ENCODE peak calls at places on chromosomes 5 and 9, in ten cellular contexts. One of them, this sample, is unnamed. For H4K20me1, the result is how much of the 10 kb centered on the place peaks cover.

GRCh38 chr9:111178361-111179043 is 140.2 kb upstream of the LPAR1 start:
- DNase-seq in fibroblast of lung: peak
- DNase-seq in OCI-LY7: no peak
- DNase-seq in hepatocyte: no peak
- DNase-seq in HCT116: no peak
- DNase-seq in endothelial cell of umbilical vein: peak
- DNase-seq in neural progenitor cell: no peak
- DNase-seq in IMR-90: peak
- DNase-seq in keratinocyte: no peak
- DNase-seq in GM23338: no peak
- DNase-seq in this sample: peak

GRCh38 chr5:177154003-177154643 is 20.6 kb downstream of the NSD1 start:
- DNase-seq in IMR-90: peak
- DNase-seq in OCI-LY7: no peak
- DNase-seq in neural progenitor cell: no peak
- DNase-seq in fibroblast of lung: no peak
- DNase-seq in keratinocyte: no peak
- DNase-seq in endothelial cell of umbilical vein: no peak
- DNase-seq in hepatocyte: peak
- DNase-seq in GM23338: peak
- DNase-seq in HCT116: no peak
- DNase-seq in this sample: peak

GRCh38 chr5:114305402-114306207 is 56.3 kb upstream of the KCNN2 start:
- DNase-seq in hepatocyte: peak
- DNase-seq in endothelial cell of umbilical vein: peak
- DNase-seq in OCI-LY7: peak
- DNase-seq in GM23338: peak
- DNase-seq in fibroblast of lung: peak
- DNase-seq in HCT116: no peak
- DNase-seq in IMR-90: peak
- DNase-seq in keratinocyte: no peak
- DNase-seq in neural progenitor cell: peak
- DNase-seq in this sample: peak

GRCh38 chr9:18472915-18473314 is 1.0 kb upstream of the ADAMTSL1 start:
- DNase-seq in neural progenitor cell: no peak
- DNase-seq in keratinocyte: no peak
- DNase-seq in fibroblast of lung: peak
- DNase-seq in OCI-LY7: no peak
- DNase-seq in hepatocyte: no peak
- DNase-seq in GM23338: no peak
- DNase-seq in IMR-90: no peak
- DNase-seq in endothelial cell of umbilical vein: peak
- DNase-seq in HCT116: no peak
- DNase-seq in this sample: peak

GRCh38 chr5:134576386-134577021 is 51.0 kb downstream of the JADE2 start:
- DNase-seq in hepatocyte: no peak
- DNase-seq in fibroblast of lung: no peak
- DNase-seq in neural progenitor cell: no peak
- DNase-seq in IMR-90: no peak
- DNase-seq in GM23338: no peak
- DNase-seq in endothelial cell of umbilical vein: no peak
- DNase-seq in keratinocyte: no peak
- DNase-seq in HCT116: no peak
- DNase-seq in OCI-LY7: no peak
- DNase-seq in this sample: no peak

GRCh38 chr9:125633116-125633743 is 73.8 kb downstream of the MAPKAP1 start:
- DNase-seq in GM23338: no peak
- DNase-seq in HCT116: no peak
- DNase-seq in IMR-90: no peak
- DNase-seq in hepatocyte: peak
- DNase-seq in OCI-LY7: no peak
- DNase-seq in keratinocyte: no peak
- DNase-seq in endothelial cell of umbilical vein: no peak
- DNase-seq in fibroblast of lung: no peak
- DNase-seq in neural progenitor cell: no peak
- DNase-seq in this sample: peak

GRCh38 chr5:17383526-17383925 is 114.5 kb upstream of the TAF11L2 start:
- DNase-seq in GM23338: no peak
- DNase-seq in hepatocyte: no peak
- DNase-seq in HCT116: no peak
- DNase-seq in neural progenitor cell: no peak
- DNase-seq in OCI-LY7: no peak
- DNase-seq in fibroblast of lung: no peak
- DNase-seq in endothelial cell of umbilical vein: no peak
- DNase-seq in keratinocyte: no peak
- DNase-seq in IMR-90: no peak
- DNase-seq in this sample: no peak

GRCh38 chr9:37309136-37309535 is 113.4 kb upstream of the GRHPR start:
- DNase-seq in keratinocyte: no peak
- DNase-seq in OCI-LY7: peak
- DNase-seq in fibroblast of lung: no peak
- DNase-seq in GM23338: peak
- DNase-seq in HCT116: no peak
- DNase-seq in neural progenitor cell: peak
- DNase-seq in endothelial cell of umbilical vein: no peak
- DNase-seq in IMR-90: peak
- DNase-seq in hepatocyte: peak
- DNase-seq in this sample: peak

GRCh38 chr5:32612134-32612888 is 27.0 kb downstream of the SUB1 start:
- DNase-seq in GM23338: no peak
- DNase-seq in hepatocyte: no peak
- DNase-seq in fibroblast of lung: no peak
- DNase-seq in HCT116: no peak
- DNase-seq in IMR-90: peak
- DNase-seq in endothelial cell of umbilical vein: peak
- DNase-seq in OCI-LY7: no peak
- DNase-seq in keratinocyte: no peak
- DNase-seq in neural progenitor cell: no peak
- DNase-seq in this sample: peak

GRCh38 chr9:10612649-10613398 is at the start of gene PTPRD:
- DNase-seq in hepatocyte: peak
- DNase-seq in IMR-90: peak
- DNase-seq in OCI-LY7: no peak
- DNase-seq in fibroblast of lung: peak
- DNase-seq in endothelial cell of umbilical vein: no peak
- DNase-seq in GM23338: peak
- DNase-seq in HCT116: no peak
- DNase-seq in keratinocyte: no peak
- DNase-seq in neural progenitor cell: peak
- DNase-seq in this sample: peak

DNA sequence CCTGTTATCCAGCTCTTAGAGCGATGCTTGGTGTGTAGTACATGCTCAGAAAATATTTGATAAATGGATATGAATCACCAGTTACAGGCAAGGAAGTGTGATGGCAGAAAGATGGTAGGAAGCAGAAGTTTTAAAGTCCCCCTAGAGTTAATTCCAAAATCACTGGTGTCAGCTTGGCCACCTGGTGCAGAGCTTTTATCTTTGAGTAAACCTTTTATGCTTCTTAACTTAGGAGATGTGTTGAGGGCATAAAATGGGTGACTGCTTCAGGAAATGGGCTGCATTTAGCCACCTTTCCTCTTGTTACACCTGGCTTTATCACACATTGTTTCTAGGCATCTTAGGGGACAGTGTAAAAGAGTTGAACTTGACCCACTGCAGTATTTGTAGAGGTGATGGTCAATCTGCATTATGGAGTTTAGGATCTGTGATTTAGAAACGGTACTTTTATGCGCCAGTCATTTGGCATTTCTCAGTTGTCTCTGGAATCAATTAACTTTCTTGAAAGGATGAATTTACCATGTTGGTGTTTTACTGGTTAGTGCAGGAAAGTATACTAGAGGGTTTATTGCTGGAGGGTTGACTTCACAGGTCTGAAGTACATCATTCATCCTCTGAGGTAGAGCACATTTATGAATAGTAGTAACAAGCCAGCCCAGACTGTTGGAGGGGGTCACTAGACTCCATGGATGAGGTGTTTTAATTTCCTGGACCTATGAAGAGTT is 7.5 kb upstream of the FAM120AOS start:
- DNase-seq in HCT116: no peak
- DNase-seq in keratinocyte: no peak
- DNase-seq in fibroblast of lung: no peak
- DNase-seq in IMR-90: no peak
- DNase-seq in endothelial cell of umbilical vein: no peak
- DNase-seq in GM23338: no peak
- DNase-seq in hepatocyte: no peak
- DNase-seq in neural progenitor cell: no peak
- DNase-seq in OCI-LY7: peak
- DNase-seq in this sample: no peak
- H4K20me1 ChIP-seq in HCT116: under half
- H4K20me1 ChIP-seq in keratinocyte: under half
- H4K20me1 ChIP-seq in fibroblast of lung: under half
- H4K20me1 ChIP-seq in IMR-90: half or more
- H4K20me1 ChIP-seq in endothelial cell of umbilical vein: under half
- H4K20me1 ChIP-seq in GM23338: under half
- H4K20me1 ChIP-seq in hepatocyte: under half
- H4K20me1 ChIP-seq in neural progenitor cell: under half
- H4K20me1 ChIP-seq in OCI-LY7: under half
- H4K20me1 ChIP-seq in this sample: under half

GRCh38 chr5:181236954-181237641 is 6.6 kb downstream of the RACK1 start:
- DNase-seq in IMR-90: no peak
- DNase-seq in endothelial cell of umbilical vein: no peak
- DNase-seq in HCT116: no peak
- DNase-seq in neural progenitor cell: no peak
- DNase-seq in hepatocyte: no peak
- DNase-seq in keratinocyte: no peak
- DNase-seq in OCI-LY7: no peak
- DNase-seq in fibroblast of lung: no peak
- DNase-seq in GM23338: no peak
- DNase-seq in this sample: no peak
- H4K20me1 ChIP-seq in IMR-90: half or more
- H4K20me1 ChIP-seq in endothelial cell of umbilical vein: under half
- H4K20me1 ChIP-seq in HCT116: half or more
- H4K20me1 ChIP-seq in neural progenitor cell: half or more
- H4K20me1 ChIP-seq in hepatocyte: half or more
- H4K20me1 ChIP-seq in keratinocyte: half or more
- H4K20me1 ChIP-seq in OCI-LY7: under half
- H4K20me1 ChIP-seq in fibroblast of lung: under half
- H4K20me1 ChIP-seq in GM23338: half or more
- H4K20me1 ChIP-seq in this sample: under half

GRCh38 chr5:181243020-181243520 is 636 bp downstream of the RACK1 start:
- DNase-seq in keratinocyte: no peak
- DNase-seq in endothelial cell of umbilical vein: peak
- DNase-seq in HCT116: no peak
- DNase-seq in neural progenitor cell: peak
- DNase-seq in hepatocyte: peak
- DNase-seq in GM23338: no peak
- DNase-seq in fibroblast of lung: no peak
- DNase-seq in IMR-90: no peak
- DNase-seq in OCI-LY7: peak
- DNase-seq in this sample: peak
- H4K20me1 ChIP-seq in keratinocyte: under half
- H4K20me1 ChIP-seq in endothelial cell of umbilical vein: under half
- H4K20me1 ChIP-seq in HCT116: under half
- H4K20me1 ChIP-seq in neural progenitor cell: half or more
- H4K20me1 ChIP-seq in hepatocyte: half or more
- H4K20me1 ChIP-seq in GM23338: half or more
- H4K20me1 ChIP-seq in fibroblast of lung: under half
- H4K20me1 ChIP-seq in IMR-90: half or more
- H4K20me1 ChIP-seq in OCI-LY7: under half
- H4K20me1 ChIP-seq in this sample: under half

GRCh38 chr5:179974281-179974945 is 66.7 kb upstream of the TBC1D9B start:
- DNase-seq in fibroblast of lung: no peak
- DNase-seq in OCI-LY7: no peak
- DNase-seq in GM23338: no peak
- DNase-seq in hepatocyte: no peak
- DNase-seq in HCT116: no peak
- DNase-seq in IMR-90: no peak
- DNase-seq in neural progenitor cell: no peak
- DNase-seq in keratinocyte: no peak
- DNase-seq in endothelial cell of umbilical vein: no peak
- DNase-seq in this sample: no peak

GRCh38 chr5:179969110-179969509 is 61.4 kb upstream of the TBC1D9B start:
- DNase-seq in fibroblast of lung: no peak
- DNase-seq in keratinocyte: no peak
- DNase-seq in GM23338: no peak
- DNase-seq in hepatocyte: no peak
- DNase-seq in neural progenitor cell: no peak
- DNase-seq in IMR-90: no peak
- DNase-seq in OCI-LY7: no peak
- DNase-seq in HCT116: no peak
- DNase-seq in endothelial cell of umbilical vein: no peak
- DNase-seq in this sample: no peak

GRCh38 chr5:179974946-179975712 is 67.4 kb upstream of the TBC1D9B start:
- DNase-seq in IMR-90: no peak
- DNase-seq in hepatocyte: peak
- DNase-seq in GM23338: peak
- DNase-seq in neural progenitor cell: peak
- DNase-seq in OCI-LY7: peak
- DNase-seq in HCT116: no peak
- DNase-seq in fibroblast of lung: peak
- DNase-seq in keratinocyte: no peak
- DNase-seq in endothelial cell of umbilical vein: peak
- DNase-seq in this sample: peak

GRCh38 chr5:179975713-179976030 is 68.0 kb upstream of the TBC1D9B start:
- DNase-seq in HCT116: no peak
- DNase-seq in neural progenitor cell: no peak
- DNase-seq in hepatocyte: no peak
- DNase-seq in IMR-90: no peak
- DNase-seq in GM23338: no peak
- DNase-seq in fibroblast of lung: no peak
- DNase-seq in OCI-LY7: no peak
- DNase-seq in keratinocyte: no peak
- DNase-seq in endothelial cell of umbilical vein: no peak
- DNase-seq in this sample: no peak

DNA sequence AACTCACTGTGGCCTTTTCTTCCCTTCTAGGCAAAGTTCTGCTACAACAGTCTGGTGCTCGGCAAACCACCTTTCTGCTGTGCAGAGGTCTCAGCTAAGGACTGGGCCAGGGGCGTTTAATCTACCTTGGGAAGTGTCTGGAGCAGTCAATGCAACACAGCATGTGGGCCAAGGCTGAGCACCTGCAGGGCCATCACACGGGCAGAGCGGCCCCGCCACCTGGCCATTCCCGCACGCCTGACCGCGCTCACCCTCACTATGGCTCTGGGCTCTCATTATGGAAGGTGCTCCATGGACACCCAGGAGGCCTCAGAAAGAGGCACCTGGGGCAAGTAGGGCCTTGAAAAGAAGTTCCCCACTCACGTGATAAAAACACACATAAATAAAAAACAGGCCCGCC is 65.7 kb upstream of the TBC1D9B start:
- DNase-seq in GM23338: no peak
- DNase-seq in neural progenitor cell: no peak
- DNase-seq in IMR-90: no peak
- DNase-seq in fibroblast of lung: no peak
- DNase-seq in keratinocyte: no peak
- DNase-seq in HCT116: no peak
- DNase-seq in OCI-LY7: no peak
- DNase-seq in hepatocyte: no peak
- DNase-seq in endothelial cell of umbilical vein: no peak
- DNase-seq in this sample: no peak
- H4K20me1 ChIP-seq in GM23338: under half
- H4K20me1 ChIP-seq in neural progenitor cell: under half
- H4K20me1 ChIP-seq in IMR-90: under half
- H4K20me1 ChIP-seq in fibroblast of lung: under half
- H4K20me1 ChIP-seq in keratinocyte: under half
- H4K20me1 ChIP-seq in HCT116: under half
- H4K20me1 ChIP-seq in OCI-LY7: under half
- H4K20me1 ChIP-seq in hepatocyte: under half
- H4K20me1 ChIP-seq in endothelial cell of umbilical vein: under half
- H4K20me1 ChIP-seq in this sample: under half

This sample was measured in GM23248.